ENCODE peak calls at places on chromosome 1, in nine cellular contexts. D is breast epithelium, X is esophagus squamous epithelium, Z is stomach, M is erythroblast, S is tibial nerve, J is transverse colon, P is body of pancreas, T is testis. U is an unnamed sample.

GRCh38 chr1:39204441-39205081 is at the start of gene MACF1:
- DNase-seq in S (peak; percentile 76), M (peak; percentile 19), D (peak; percentile 61), P (peak; percentile 43), X (no peak), T (peak; percentile 76), Z (peak; percentile 26), J (peak; percentile 55), U (peak; percentile 56)

GRCh38 chr1:62398377-62398776 is 38.5 kb upstream of the USP1 start:
- DNase-seq in D (no peak), X (no peak), J (no peak), S (no peak), Z (no peak), P (no peak), T (no peak), M (no peak), U (peak; percentile 29)

GRCh38 chr1:181126871-181127587 is 38.5 kb downstream of the IER5 start:
- DNase-seq in S (no peak), X (no peak), T (peak; percentile 28), P (no peak), Z (peak; percentile 73), J (peak; percentile 44), M (peak; percentile 46), D (no peak), U (no peak)

GRCh38 chr1:236794585-236795034 is 482 bp upstream of the MTR start:
- DNase-seq in M (no peak), J (no peak), Z (no peak), X (no peak), S (peak; percentile 14), D (no peak), T (no peak), P (no peak), U (no peak)

GRCh38 chr1:236142358-236143103 is at the start of gene GPR137B:
- DNase-seq in M (peak; percentile 50), D (peak; percentile 34), X (peak; percentile 11), Z (peak; percentile 42), J (peak; percentile 55), P (peak; percentile 37), S (peak; percentile 26), T (peak; percentile 65), U (peak; percentile 94)

GRCh38 chr1:117590273-117590925 is 15.4 kb upstream of the TENT5C start:
- DNase-seq in P (peak; percentile 94), S (no peak), M (peak; percentile 8), X (no peak), T (no peak), D (no peak), J (no peak), Z (peak; percentile 70), U (no peak)

GRCh38 chr1:247335871-247336270 is 4.2 kb upstream of the ZNF496 start:
- DNase-seq in D (no peak), P (no peak), J (no peak), Z (no peak), T (peak; percentile 73), S (no peak), X (no peak), M (no peak), U (no peak)

GRCh38 chr1:222712253-222713090 is at the start of the genes AIDA and BROX:
- DNase-seq in Z (peak; percentile 95), M (peak; percentile 96), D (peak; percentile 89), P (peak; percentile 92), X (peak; percentile 58), J (peak; percentile 96), S (peak; percentile 93), T (peak; percentile 95), U (peak; percentile 72)

GRCh38 chr1:220786057-220786336 is 716 bp upstream of the MTARC1 start:
- DNase-seq in Z (peak; percentile 38), M (no peak), P (peak; percentile 52), S (no peak), J (no peak), T (no peak), X (no peak), D (no peak), U (no peak)

GRCh38 chr1:30697571-30697970 is 25.8 kb downstream of the MATN1 start:
- DNase-seq in J (no peak), X (no peak), T (no peak), P (no peak), Z (no peak), M (no peak), S (no peak), D (no peak), U (no peak)

GRCh38 chr1:156056326-156056849 is 1.8 kb downstream of the LAMTOR2 start:
- DNase-seq in X (no peak), P (no peak), D (no peak), Z (no peak), J (no peak), T (no peak), S (no peak), M (no peak), U (no peak)

DNA sequence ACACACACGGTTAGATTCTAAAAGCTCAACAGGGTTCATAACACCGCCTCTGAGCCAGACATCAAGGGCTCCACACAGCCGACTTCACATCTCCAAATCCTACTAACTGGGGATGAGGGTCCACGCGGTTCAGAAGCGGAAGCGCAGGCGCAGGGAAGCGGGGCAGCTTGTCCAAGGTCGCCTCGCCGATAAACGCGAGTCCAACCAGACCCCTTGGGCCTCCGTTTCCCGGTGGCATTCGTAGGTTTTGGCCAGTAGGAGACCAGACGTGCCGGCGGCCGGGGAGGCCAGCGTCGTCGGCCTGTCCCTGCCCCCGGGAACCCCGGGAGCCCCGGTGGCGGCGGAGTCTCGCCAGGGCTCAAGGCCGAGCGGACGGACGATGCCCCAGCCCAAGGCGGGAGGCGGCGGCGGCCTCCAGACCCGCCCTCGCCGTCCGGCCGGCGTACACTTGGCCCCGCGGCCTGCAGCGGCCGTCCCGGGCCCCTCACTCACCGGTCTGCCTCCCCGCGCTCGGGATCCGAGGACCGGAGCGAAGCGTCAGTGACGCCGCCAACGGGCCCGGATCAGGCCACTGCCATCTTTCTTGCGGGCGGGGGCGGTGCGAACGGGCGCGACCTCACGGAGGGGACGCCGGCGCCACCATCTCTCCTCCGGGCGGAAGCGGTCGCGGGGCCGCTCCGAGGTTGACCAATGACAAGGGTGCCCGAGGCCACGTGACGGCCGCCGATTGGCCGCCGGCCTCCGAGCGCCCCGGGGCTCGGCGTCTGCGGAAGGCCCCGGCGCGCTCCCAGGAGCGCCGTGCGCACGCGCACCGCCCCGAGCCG is at the start of gene SDF4:
- DNase-seq in M (peak; percentile 99), X (peak; percentile 69), Z (peak; percentile 98), S (peak; percentile 91), T (peak; percentile 96), J (peak; percentile 97), P (peak; percentile 97), D (peak; percentile 97), U (peak; percentile 98)
- TF ChIP-seq POLR2A in M (peak; percentile 75), X (peak; percentile 44), Z (no peak), S (no peak), T (no peak), J (peak; percentile 82), P (peak; percentile 53), D (no peak), U (peak; percentile 74)

GRCh38 chr1:159854693-159855192 is 7.7 kb downstream of the VSIG8 start:
- DNase-seq in S (peak; percentile 60), J (peak; percentile 90), Z (peak; percentile 86), T (peak; percentile 85), D (peak; percentile 67), X (peak; percentile 35), M (peak; percentile 80), P (peak; percentile 91), U (peak; percentile 95)

GRCh38 chr1:159855709-159856108 is 6.7 kb downstream of the VSIG8 start:
- DNase-seq in P (no peak), M (no peak), D (no peak), X (no peak), Z (no peak), S (no peak), J (no peak), T (no peak), U (no peak)

GRCh38 chr1:159853417-159853816 is 9.0 kb downstream of the VSIG8 start:
- DNase-seq in M (no peak), X (no peak), J (no peak), D (no peak), Z (no peak), S (no peak), P (no peak), T (no peak), U (no peak)

GRCh38 chr1:159856576-159856975 is 5.9 kb downstream of the VSIG8 start:
- DNase-seq in X (no peak), Z (no peak), P (no peak), M (no peak), D (no peak), J (no peak), T (no peak), S (no peak), U (no peak)

DNA sequence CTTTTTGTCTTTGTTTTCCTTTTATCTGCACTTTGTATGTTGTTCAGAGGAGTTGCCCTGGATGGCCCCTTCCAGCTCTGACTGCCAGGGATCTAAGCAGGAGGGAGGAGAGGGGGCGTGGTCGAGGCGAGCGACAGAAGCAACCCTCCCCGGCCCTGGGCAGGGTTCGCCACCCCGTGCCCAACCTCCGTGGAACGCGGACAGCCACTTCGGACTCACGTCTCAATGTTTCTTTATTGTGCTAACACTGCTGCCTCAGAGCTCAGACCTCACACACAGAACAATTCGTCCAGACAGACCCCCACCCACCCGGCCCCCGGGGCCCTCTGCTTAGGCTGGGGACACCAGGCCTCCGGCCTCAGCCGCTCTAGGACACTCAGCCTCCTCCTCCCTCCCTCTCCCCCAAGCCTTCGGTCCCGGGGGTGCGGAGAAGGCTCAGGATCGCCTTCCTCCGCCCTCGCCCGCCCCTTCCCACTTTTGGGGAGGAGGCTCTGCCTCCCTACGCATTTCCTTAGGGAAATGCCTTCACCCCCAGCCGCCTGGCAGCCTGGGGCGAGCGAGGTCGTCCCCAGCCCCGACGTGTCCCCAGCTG is 8.3 kb downstream of the VSIG8 start:
- DNase-seq in S (peak; percentile 69), Z (peak; percentile 85), D (peak; percentile 53), M (peak; percentile 23), J (peak; percentile 88), X (no peak), T (peak; percentile 90), P (peak; percentile 86), U (peak; percentile 80)
- TF ChIP-seq POLR2A in S (no peak), Z (no peak), D (no peak), M (no peak), J (no peak), X (no peak), T (no peak), P (no peak), U (peak; percentile 88)

GRCh38 chr1:168328965-168329364 is 48.3 kb downstream of the TBX19 start:
- DNase-seq in M (no peak), D (no peak), T (no peak), J (no peak), X (no peak), P (no peak), S (no peak), Z (no peak), U (no peak)
- TF ChIP-seq POLR2A in M (no peak), D (no peak), T (no peak), J (no peak), X (no peak), P (no peak), S (no peak), Z (no peak), U (no peak)

DNA sequence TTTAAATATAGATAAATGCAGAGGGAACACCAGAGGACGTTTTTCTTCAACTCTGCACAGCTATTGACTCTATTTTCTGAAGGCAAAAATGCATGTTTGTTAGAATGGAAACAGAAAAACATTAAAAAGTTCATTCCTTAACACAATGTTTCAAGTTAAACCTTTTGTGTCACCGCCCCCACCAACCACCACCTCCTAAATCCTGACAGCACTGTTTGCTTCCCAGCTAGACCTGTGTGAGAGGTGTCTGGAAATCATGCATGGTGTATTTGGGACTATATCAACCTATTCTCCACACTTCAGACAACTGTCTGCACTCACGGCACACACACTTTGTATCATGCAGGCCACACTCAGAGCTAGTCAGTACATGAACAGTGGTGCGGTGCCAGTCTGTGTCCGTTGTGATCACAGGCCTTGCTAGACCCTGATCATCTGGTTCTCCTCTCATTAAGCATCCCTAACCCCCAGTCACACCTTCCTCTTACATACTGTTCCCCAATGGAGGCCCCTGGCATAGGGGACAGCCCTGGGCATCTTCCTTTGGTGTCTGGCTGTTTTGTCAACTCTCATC is 123.8 kb downstream of the ZZZ3 start:
- DNase-seq in D (no peak), S (no peak), M (no peak), P (no peak), J (no peak), T (no peak), Z (no peak), X (no peak), U (no peak)
- TF ChIP-seq POLR2A in D (no peak), S (no peak), M (no peak), P (no peak), J (no peak), T (no peak), Z (no peak), X (no peak), U (no peak)